ENCODE peak calls at places on chromosome 20, in four cellular contexts. J is GM12878, R is K562, M is HepG2. W is an unnamed sample.

GRCh38 chr20:54123587-54124180 is 50.1 kb downstream of the CYP24A1 start:
- DNase-seq in J (no peak), R (no peak), M (peak; percentile 100), W (no peak)

GRCh38 chr20:35344354-35344837 is 52.2 kb upstream of the FAM83C start:
- DNase-seq in J (no peak), R (peak; percentile 57), M (peak; percentile 92), W (peak; percentile 88)

GRCh38 chr20:15792855-15793254 is 780.4 kb downstream of the KIF16B start:
- DNase-seq in J (no peak), R (no peak), M (no peak), W (no peak)

GRCh38 chr20:59984551-59984950 is 26.3 kb downstream of the CDH26 start:
- DNase-seq in J (no peak), R (no peak), M (no peak), W (no peak)

GRCh38 chr20:50224553-50225255 is 34.1 kb downstream of the CEBPB start:
- DNase-seq in J (no peak), R (peak; percentile 39), M (no peak), W (peak; percentile 63)

GRCh38 chr20:54194724-54195438 is 13.0 kb upstream of the PFDN4 start:
- DNase-seq in J (no peak), R (no peak), M (peak; percentile 100), W (no peak)

GRCh38 chr20:20440473-20440872 is 72.6 kb downstream of the INSM1 start:
- DNase-seq in J (no peak), R (no peak), M (no peak), W (no peak)

GRCh38 chr20:46323557-46323956 is 15.3 kb upstream of the CDH22 start:
- DNase-seq in J (no peak), R (no peak), M (no peak), W (no peak)

GRCh38 chr20:15063077-15063476 is 725.7 kb upstream of the FLRT3 start:
- DNase-seq in J (no peak), R (no peak), M (no peak), W (no peak)

GRCh38 chr20:407953-408842 is at the start of gene RBCK1:
- DNase-seq in J (no peak), R (peak; percentile 88), M (peak; percentile 85), W (peak; percentile 69)

GRCh38 chr20:47576516-47577033 is 74.9 kb downstream of the NCOA3 start:
- DNase-seq in J (peak; percentile 46), R (peak; percentile 81), M (peak; percentile 97), W (peak; percentile 95)
- H3K9ac ChIP-seq in J (no peak overlapping the region), R (peak overlapping the region; percentile 64), M (peak overlapping the region; percentile 38), W (peak overlapping the region; percentile 54)

DNA sequence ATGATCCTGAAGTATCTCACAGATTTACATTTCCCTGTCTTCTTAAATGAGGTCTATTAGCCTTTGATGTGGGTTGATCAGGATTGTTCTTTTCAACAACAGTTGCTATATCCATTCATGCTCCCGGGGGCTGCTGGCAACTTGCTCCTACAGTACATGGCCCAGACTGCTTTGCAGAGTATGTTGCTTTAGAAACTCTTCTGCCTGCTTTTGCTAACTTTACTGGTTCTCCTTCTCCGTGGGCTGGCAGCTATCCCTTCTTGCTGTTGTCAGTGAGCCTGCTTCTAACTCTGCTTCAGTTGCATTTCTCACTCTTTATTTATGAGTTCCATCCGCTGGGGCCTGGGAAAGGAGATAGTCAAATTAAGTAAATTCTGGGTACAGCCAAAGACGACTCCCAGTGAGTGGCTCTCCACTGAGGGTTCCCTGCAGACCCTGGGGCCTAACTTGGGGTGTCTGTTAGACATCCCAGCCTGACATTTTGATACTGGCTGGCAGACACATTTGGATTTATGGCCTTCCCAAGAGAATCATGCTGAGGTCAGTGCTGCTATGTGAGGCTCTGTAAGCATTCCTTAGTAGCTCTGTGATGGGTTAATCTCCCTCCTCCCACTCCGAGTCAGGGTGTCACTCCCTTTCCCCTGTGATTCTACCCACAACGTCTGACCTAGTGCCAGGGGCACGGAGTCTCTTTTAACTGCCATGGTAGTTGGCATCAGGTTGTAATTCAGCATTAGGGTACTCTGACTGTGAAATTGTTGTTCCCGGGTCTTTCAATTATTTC is 73.6 kb downstream of the SLX4IP start:
- DNase-seq in J (no peak), R (no peak), M (no peak), W (no peak)
- TF ChIP-seq MYC in J (no peak), R (no peak), M (no peak), W (no peak)

DNA sequence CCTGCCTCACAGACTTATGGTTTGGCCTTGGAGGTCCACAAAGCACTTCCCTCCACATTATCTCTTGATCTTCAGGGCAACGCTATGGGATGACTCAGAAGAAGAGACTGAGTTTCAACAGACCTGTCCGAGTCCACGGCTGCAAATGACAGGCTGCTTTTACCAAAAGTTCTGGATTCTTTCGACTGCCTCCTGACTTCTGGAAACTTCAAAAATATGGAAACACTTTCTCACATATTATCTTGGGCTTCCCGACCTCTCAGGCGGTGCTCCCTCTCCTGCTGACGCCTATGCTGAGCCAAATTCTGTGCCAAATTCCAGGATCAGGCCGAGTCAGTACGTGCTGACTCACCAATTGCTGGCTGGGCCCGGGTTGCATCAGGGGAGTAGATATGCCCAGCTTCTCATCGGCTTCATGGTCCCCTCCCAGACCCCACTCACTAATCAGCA is 190.2 kb downstream of the BMP7 start:
- DNase-seq in J (no peak), R (no peak), M (peak; percentile 31), W (no peak)
- H3K4me3 ChIP-seq in J (no peak overlapping the region), R (no peak overlapping the region), M (no peak overlapping the region), W (no peak overlapping the region)

GRCh38 chr20:57471496-57472210 is 53.3 kb downstream of the CTCFL start:
- DNase-seq in J (no peak), R (no peak), M (no peak), W (no peak)
- H3K9ac ChIP-seq in J (no peak overlapping the region), R (no peak overlapping the region), M (no peak overlapping the region), W (no peak overlapping the region)

GRCh38 chr20:57613481-57613921 is 6.7 kb downstream of the ZBP1 start:
- DNase-seq in J (no peak), R (no peak), M (no peak), W (no peak)
- TF ChIP-seq MYC in J (no peak), R (no peak), M (no peak), W (no peak)

DNA sequence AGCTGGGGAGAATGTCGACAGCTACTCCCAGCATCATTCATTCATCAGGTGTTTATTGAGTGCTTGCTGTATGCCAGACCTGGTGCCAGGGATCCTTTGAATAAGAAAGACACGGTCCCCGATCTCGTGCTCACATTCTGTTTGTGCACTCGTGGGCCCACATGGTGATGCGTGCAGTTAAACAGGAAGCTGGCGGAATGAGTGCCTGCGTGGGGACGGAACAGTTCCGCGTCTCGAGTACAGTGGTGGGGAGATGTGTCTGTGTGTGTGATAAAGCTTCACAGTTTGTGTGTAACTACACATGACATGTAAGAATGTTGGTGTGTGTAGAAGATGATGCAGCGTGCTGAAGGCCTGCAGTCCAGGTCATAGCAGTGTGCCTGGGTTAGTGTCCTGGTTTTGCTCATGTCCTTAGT is 6.5 kb downstream of the RBM38 start:
- DNase-seq in J (no peak), R (no peak), M (no peak), W (no peak)
- H3K4me3 ChIP-seq in J (peak overlapping the region; percentile 59), R (no peak overlapping the region), M (no peak overlapping the region), W (no peak overlapping the region)

GRCh38 chr20:39645130-39645529 is 683.0 kb downstream of the DHX35 start:
- DNase-seq in J (no peak), R (no peak), M (no peak), W (peak; percentile 51)
- H3K9ac ChIP-seq in J (no peak overlapping the region), R (no peak overlapping the region), M (no peak overlapping the region), W (no peak overlapping the region)

W was measured in endothelial cell of umbilical vein.